ENCODE peak calls at places on chromosomes 1 and 21, in seven cellular contexts. O is ovary, G is HepG2, X is tibial nerve, D is A549, U is GM12878, E is H1. J is an unnamed sample.

GRCh38 chr1:184802739-184803492 is 48.3 kb upstream of the EDEM3 start:
- DNase-seq in O (no peak), G (no peak), X (no peak), D (no peak), U (no peak), E (no peak), J (no peak)

GRCh38 chr1:204450461-204451257 is 39.0 kb upstream of the PPP1R15B start:
- DNase-seq in O (no peak), G (no peak), X (no peak), D (peak; percentile 55), U (no peak), E (no peak), J (no peak)

GRCh38 chr1:177164380-177165068 is at the start of gene ASTN1:
- DNase-seq in O (peak; percentile 20), G (no peak), X (no peak), D (no peak), U (no peak), E (peak; percentile 78), J (no peak)

GRCh38 chr1:98991127-98992003 is 13.3 kb downstream of the PLPPR5 start:
- DNase-seq in O (no peak), G (peak; percentile 21), X (no peak), D (peak; percentile 35), U (peak; percentile 1), E (no peak), J (no peak)

GRCh38 chr1:93079685-93080141 is 630 bp downstream of the MTF2 start:
- DNase-seq in O (peak; percentile 42), G (no peak), X (peak; percentile 6), D (no peak), U (no peak), E (peak; percentile 59), J (peak; percentile 62)

GRCh38 chr1:27666294-27666693 is 5.7 kb downstream of the IFI6 start:
- DNase-seq in O (no peak), G (no peak), X (no peak), D (no peak), U (no peak), E (no peak), J (no peak)

GRCh38 chr1:56394298-56394697 is 185.1 kb downstream of the PLPP3 start:
- DNase-seq in O (no peak), G (no peak), X (peak; percentile 56), D (no peak), U (no peak), E (no peak), J (no peak)

GRCh38 chr1:41476807-41477361 is 7.6 kb downstream of the EDN2 start:
- DNase-seq in O (no peak), G (peak; percentile 41), X (peak; percentile 45), D (no peak), U (no peak), E (no peak), J (peak; percentile 62)

GRCh38 chr1:51312718-51313117 is 17.6 kb downstream of the TTC39A start:
- DNase-seq in O (no peak), G (no peak), X (no peak), D (no peak), U (no peak), E (no peak), J (no peak)

GRCh38 chr1:106944721-106945120 is 111.8 kb upstream of the PRMT6 start:
- DNase-seq in O (no peak), G (peak; percentile 37), X (no peak), D (no peak), U (no peak), E (no peak), J (no peak)

GRCh38 chr21:27408826-27409225 is 441.9 kb upstream of the ADAMTS5 start:
- DNase-seq in O (no peak), G (no peak), X (no peak), D (no peak), U (no peak), E (no peak), J (no peak)

GRCh38 chr1:73537400-73537799 is 660.6 kb downstream of the LRRIQ3 start:
- DNase-seq in O (no peak), G (no peak), X (no peak), D (no peak), U (no peak), E (peak; percentile 47), J (no peak)

GRCh38 chr21:14259669-14260458 is 43.9 kb downstream of the RBM11 start:
- DNase-seq in O (no peak), G (peak; percentile 39), X (no peak), D (peak; percentile 37), U (no peak), E (no peak), J (no peak)

GRCh38 chr1:226988337-226988672 is 48.2 kb downstream of the COQ8A start:
- DNase-seq in O (no peak), G (no peak), X (no peak), D (no peak), U (no peak), E (no peak), J (peak; percentile 74)

GRCh38 chr1:193070942-193071341 is 11.5 kb downstream of the RO60 start:
- DNase-seq in O (no peak), G (no peak), X (no peak), D (no peak), U (no peak), E (no peak), J (no peak)

GRCh38 chr1:114648503-114648902 is 21.3 kb downstream of the DENND2C start:
- DNase-seq in O (no peak), G (no peak), X (no peak), D (no peak), U (no peak), E (no peak), J (no peak)

GRCh38 chr1:1916882-1917281 is 1.8 kb downstream of the CALML6 start:
- DNase-seq in O (peak; percentile 42), G (no peak), X (no peak), D (no peak), U (no peak), E (no peak), J (no peak)

DNA sequence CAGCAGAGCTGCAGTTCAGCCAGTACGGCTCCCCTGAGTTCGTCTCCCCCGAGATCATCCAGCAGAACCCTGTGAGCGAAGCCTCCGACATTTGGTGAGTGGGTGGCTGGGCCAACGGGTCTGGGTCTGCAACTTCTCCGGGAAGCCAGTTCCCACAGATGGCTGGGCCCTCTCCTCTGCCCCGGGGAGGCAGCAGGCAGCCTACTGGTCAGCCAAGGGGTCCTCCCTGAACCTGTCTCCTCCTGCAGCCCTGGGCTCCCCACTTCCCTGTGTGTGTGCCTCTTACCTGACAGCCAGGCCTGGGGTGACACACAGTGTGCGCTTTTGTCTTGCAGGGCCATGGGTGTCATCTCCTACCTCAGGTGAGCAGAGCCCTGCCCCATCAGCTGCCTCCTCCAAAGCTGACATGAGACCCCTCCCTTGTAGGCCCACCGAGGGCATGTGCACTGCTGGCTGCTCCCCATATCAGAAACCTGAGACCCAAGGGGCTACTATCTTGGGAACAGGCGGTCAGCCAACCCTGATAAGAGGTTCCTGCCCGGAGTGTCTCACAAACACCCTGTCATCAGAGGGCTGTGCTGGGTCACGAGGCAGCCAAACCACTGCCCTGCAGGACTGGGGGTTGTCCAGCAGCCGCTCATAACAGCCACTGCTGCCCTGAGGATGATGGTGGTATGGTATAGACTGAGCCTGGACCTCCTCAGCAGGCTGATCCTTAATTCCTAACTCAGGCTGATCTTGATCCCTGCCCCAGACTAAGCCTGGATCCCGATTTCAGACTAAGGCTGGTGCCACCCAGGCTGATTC is 37.6 kb downstream of the TRIM11 start:
- DNase-seq in O (no peak), G (no peak), X (no peak), D (no peak), U (no peak), E (no peak), J (peak; percentile 60)
- TF ChIP-seq EP300 in O (no peak), G (no peak), X (no peak), D (no peak), U (no peak), E (no peak), J (no peak)

GRCh38 chr1:85172684-85173337 is 28.0 kb downstream of the SYDE2 start:
- DNase-seq in O (no peak), G (no peak), X (no peak), D (no peak), U (no peak), E (no peak), J (no peak)
- TF ChIP-seq EP300 in O (no peak), G (no peak), X (no peak), D (no peak), U (no peak), E (no peak), J (no peak)

DNA sequence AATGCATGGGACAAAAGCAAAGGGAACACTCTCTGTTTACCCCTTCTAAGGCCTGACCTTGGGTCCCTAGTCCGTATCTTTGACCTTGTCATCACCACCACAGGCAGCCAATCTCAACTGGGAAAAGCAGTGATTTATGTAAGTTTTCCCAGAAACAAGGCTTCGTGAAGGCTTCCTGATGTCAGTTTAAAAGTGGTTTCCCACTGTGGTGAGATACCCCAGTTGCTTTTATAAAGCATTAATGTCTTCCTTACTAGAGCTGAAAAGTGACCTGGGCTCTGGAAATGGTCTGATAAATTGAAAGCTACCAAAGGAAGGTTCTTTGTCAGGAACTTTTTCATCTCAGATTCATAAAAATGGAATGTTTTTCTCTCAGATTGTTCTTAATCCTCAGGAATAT is 536.4 kb upstream of the PTBP2 start:
- DNase-seq in O (no peak), G (no peak), X (no peak), D (no peak), U (no peak), E (no peak), J (no peak)
- TF ChIP-seq EP300 in O (no peak), G (no peak), X (no peak), D (no peak), U (no peak), E (no peak), J (no peak)

DNA sequence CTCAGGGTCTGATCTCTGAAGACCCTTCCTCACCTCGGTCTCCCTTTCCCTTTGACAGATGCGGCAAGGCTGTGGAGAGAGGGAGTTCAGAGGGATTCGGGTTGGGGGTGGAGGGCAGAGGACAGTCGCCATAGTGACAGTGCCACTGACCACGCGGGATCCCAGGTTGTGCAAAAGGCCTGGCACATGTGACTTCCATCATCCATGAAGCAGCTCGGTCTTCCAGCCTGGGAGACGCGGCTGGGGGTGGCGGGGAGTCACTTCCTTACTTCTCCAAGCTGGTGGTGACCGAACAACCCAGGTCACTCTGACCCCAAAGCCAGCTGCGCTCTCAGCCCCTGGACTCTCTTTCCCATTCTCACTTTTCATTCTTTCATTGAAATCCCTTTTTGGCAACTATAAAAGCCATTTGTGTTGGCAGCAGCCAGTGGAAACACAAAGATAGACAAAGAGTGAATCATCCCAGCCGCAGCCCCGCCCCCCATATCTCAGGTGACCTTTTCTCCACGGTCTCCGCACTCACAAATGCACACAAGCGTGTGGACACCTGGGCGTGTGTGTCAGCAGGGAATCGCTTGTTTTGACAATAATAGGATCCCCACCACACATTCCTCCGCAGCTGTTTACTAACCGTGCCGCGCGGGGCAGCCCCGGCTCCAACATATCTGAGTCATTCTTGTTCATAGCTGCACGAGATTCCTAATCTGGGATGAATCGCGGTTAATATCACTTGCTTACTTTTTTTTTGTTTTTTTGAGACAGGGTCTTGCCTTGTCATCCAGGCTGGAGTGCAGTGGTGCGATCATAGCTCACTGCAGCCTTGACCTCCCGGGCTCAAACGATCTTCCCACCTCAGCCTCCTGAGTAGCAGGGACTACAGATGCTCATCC is 68.3 kb downstream of the DHRS3 start:
- DNase-seq in O (peak; percentile 87), G (peak; percentile 90), X (peak; percentile 93), D (peak; percentile 92), U (no peak), E (no peak), J (peak; percentile 92)
- TF ChIP-seq EP300 in O (peak; percentile 38), G (peak; percentile 43), X (peak; percentile 88), D (peak; percentile 52), U (no peak), E (no peak), J (no peak)

J was measured in sigmoid colon.